ENCODE peak calls at places on chromosomes 1 and 21, in four cellular contexts. S is skeletal muscle cell, U is Kasumi-1, F is GM12891. O is an unnamed sample.

GRCh38 chr1:16925635-16926490 is 4.1 kb downstream of the CROCC start:
- DNase-seq in S (no peak), U (no peak), F (no peak), O (no peak)

GRCh38 chr21:25842925-25843324 is 108.2 kb downstream of the GABPA start:
- DNase-seq in S (no peak), U (no peak), F (no peak), O (no peak)

GRCh38 chr21:27104749-27105439 is 138.0 kb upstream of the ADAMTS5 start:
- DNase-seq in S (no peak), U (no peak), F (no peak), O (peak)

GRCh38 chr21:41247561-41247968 is 69.0 kb upstream of the FAM3B start:
- DNase-seq in S (no peak), U (no peak), F (no peak), O (peak)

GRCh38 chr1:24890861-24891260 is 39.2 kb downstream of the RUNX3 start:
- DNase-seq in S (no peak), U (no peak), F (no peak), O (no peak)

GRCh38 chr1:154198756-154199562 is 7.1 kb upstream of the TPM3 start:
- DNase-seq in S (no peak), U (peak), F (no peak), O (peak)

GRCh38 chr1:112769611-112770010 is 54.5 kb upstream of the PPM1J start:
- DNase-seq in S (no peak), U (no peak), F (no peak), O (no peak)

GRCh38 chr1:67771152-67771551 is 62.1 kb downstream of the GNG12 start:
- DNase-seq in S (peak), U (no peak), F (no peak), O (peak)

GRCh38 chr1:232305020-232305419 is 324.9 kb downstream of the SIPA1L2 start:
- DNase-seq in S (no peak), U (no peak), F (no peak), O (no peak)

GRCh38 chr1:17957588-17958267 is 149.9 kb upstream of the IGSF21 start:
- DNase-seq in S (no peak), U (no peak), F (no peak), O (peak)

GRCh38 chr1:218521414-218522169 is 176.5 kb downstream of the TGFB2 start:
- DNase-seq in S (no peak), U (peak), F (peak), O (peak)